ENCODE peak calls at places on chromosomes 12 and 14, in eight cellular contexts. D is NAMALWA, C is skeletal muscle cell, F is dorsolateral prefrontal cortex, I is occipital lobe, U is cardiac septum, R is AG04450, Y is B cell. K is an unnamed sample.

GRCh38 chr12:69623970-69624369 is 13.3 kb upstream of the LRRC10 start:
- DNase-seq in U (peak; percentile 86), R (peak; percentile 16), C (no peak), F (peak; percentile 24), D (no peak), I (peak; percentile 4), Y (no peak), K (no peak)

GRCh38 chr14:74712499-74713394 is at the start of the genes AREL1 and FCF1:
- DNase-seq in C (peak; percentile 55), D (peak; percentile 89), R (peak; percentile 49), F (peak; percentile 70), Y (peak; percentile 81), I (no peak), U (peak; percentile 92), K (peak; percentile 85)

GRCh38 chr14:76771432-76771980 is 10.2 kb downstream of the VASH1 start:
- DNase-seq in I (no peak), C (no peak), F (no peak), R (no peak), D (no peak), U (peak; percentile 61), Y (no peak), K (no peak)

GRCh38 chr12:98939926-98940325 is 294.8 kb downstream of the APAF1 start:
- DNase-seq in I (no peak), R (no peak), D (no peak), Y (no peak), U (no peak), F (no peak), C (no peak), K (no peak)

GRCh38 chr12:103505371-103506236 is 9.8 kb upstream of the C12orf42 start:
- DNase-seq in D (no peak), C (no peak), I (no peak), Y (no peak), F (no peak), R (no peak), U (no peak), K (no peak)

GRCh38 chr12:95204141-95204866 is 13.0 kb downstream of the FGD6 start:
- DNase-seq in U (no peak), R (peak; percentile 69), F (no peak), I (no peak), C (peak; percentile 97), Y (no peak), D (no peak), K (no peak)

GRCh38 chr14:87805315-87805723 is 187.7 kb downstream of the GALC start:
- DNase-seq in Y (no peak), I (no peak), R (no peak), U (no peak), D (peak; percentile 63), F (no peak), C (no peak), K (peak; percentile 9)

GRCh38 chr12:52433501-52434095 is 573 bp downstream of the KRT75 start:
- DNase-seq in F (no peak), U (no peak), Y (no peak), I (no peak), R (no peak), D (no peak), C (no peak), K (no peak)

GRCh38 chr12:56878010-56878339 is 56.2 kb downstream of the SDR9C7 start:
- DNase-seq in R (no peak), Y (no peak), I (no peak), C (no peak), U (no peak), D (no peak), F (no peak), K (no peak)

GRCh38 chr12:108063192-108063591 is 65.9 kb upstream of the WSCD2 start:
- DNase-seq in D (peak; percentile 60), C (no peak), R (no peak), U (no peak), F (no peak), Y (no peak), I (no peak), K (no peak)

GRCh38 chr12:5637698-5638097 is 205.8 kb downstream of the NTF3 start:
- DNase-seq in F (no peak), I (no peak), Y (no peak), R (no peak), C (no peak), D (no peak), U (no peak), K (no peak)

GRCh38 chr12:115963030-115963480 is 314.4 kb downstream of the MED13L start:
- DNase-seq in F (no peak), C (peak; percentile 25), I (no peak), D (no peak), U (no peak), R (no peak), Y (no peak), K (no peak)

GRCh38 chr14:42140001-42140400 is 533.3 kb downstream of the LRFN5 start:
- DNase-seq in Y (no peak), D (no peak), R (no peak), U (no peak), F (no peak), C (peak; percentile 14), I (no peak), K (no peak)

GRCh38 chr12:116640320-116640719 is 81.1 kb downstream of the MAP1LC3B2 start:
- DNase-seq in F (no peak), D (no peak), R (no peak), U (no peak), Y (no peak), C (no peak), I (no peak), K (no peak)

GRCh38 chr12:109741286-109741969 is 27.8 kb downstream of the FAM222A start:
- DNase-seq in U (peak; percentile 51), D (no peak), I (no peak), F (peak; percentile 16), Y (no peak), C (no peak), R (no peak), K (no peak)

GRCh38 chr14:55535521-55536207 is 44.3 kb upstream of the KTN1 start:
- DNase-seq in D (no peak), Y (no peak), C (no peak), F (no peak), I (no peak), U (no peak), R (no peak), K (no peak)

GRCh38 chr12:48022676-48023385 is 18.6 kb upstream of the COL2A1 start:
- DNase-seq in D (no peak), C (no peak), I (no peak), F (no peak), R (no peak), U (no peak), Y (no peak), K (no peak)

GRCh38 chr14:36848213-36848612 is 186.6 kb downstream of the PAX9 start:
- DNase-seq in F (no peak), U (no peak), D (no peak), C (no peak), I (no peak), R (no peak), Y (no peak), K (no peak)

GRCh38 chr14:81516941-81517797 is 16.5 kb downstream of the SEL1L start:
- DNase-seq in Y (no peak), U (no peak), C (peak; percentile 28), F (no peak), I (no peak), D (no peak), R (peak; percentile 54), K (no peak)

GRCh38 chr12:29428630-29429029 is 47.7 kb upstream of the ERGIC2 start:
- DNase-seq in D (no peak), I (no peak), C (peak; percentile 65), F (no peak), Y (no peak), R (peak; percentile 11), U (no peak), K (no peak)

GRCh38 chr14:79809849-79810612 is 401.3 kb downstream of the DIO2 start:
- DNase-seq in F (no peak), I (no peak), U (no peak), C (no peak), D (peak; percentile 33), R (no peak), Y (no peak), K (no peak)

GRCh38 chr14:99754141-99755067 is 38.8 kb upstream of the EML1 start:
- DNase-seq in F (no peak), U (peak; percentile 73), C (no peak), D (no peak), R (no peak), Y (peak; percentile 32), I (no peak), K (no peak)

GRCh38 chr12:113271466-113271852 is 50.2 kb downstream of the TPCN1 start:
- DNase-seq in I (no peak), D (no peak), F (no peak), Y (no peak), U (no peak), R (no peak), C (no peak), K (no peak)

GRCh38 chr14:104202259-104203070 is 64.1 kb downstream of the KIF26A start:
- DNase-seq in R (no peak), C (no peak), I (no peak), U (no peak), D (no peak), F (no peak), Y (no peak), K (peak; percentile 28)

GRCh38 chr12:93467351-93468007 is at the start of gene MRPL42:
- DNase-seq in F (peak; percentile 85), D (peak; percentile 95), R (peak; percentile 62), U (peak; percentile 97), Y (peak; percentile 71), I (peak; percentile 80), C (peak; percentile 51), K (peak; percentile 91)

K was measured in CD4-positive, alpha-beta memory T cell.